ENCODE peak calls at places on chromosomes 13 and 19, in six cellular contexts. One of them, this sample, is unnamed.

GRCh38 chr19:46303702-46304397 is 7.0 kb downstream of the HIF3A start:
- DNase-seq in suprapubic skin: no peak
- DNase-seq in H1: peak; percentile 94
- DNase-seq in vagina: no peak
- DNase-seq in GM23338: peak; percentile 100
- DNase-seq in prostate gland: no peak
- DNase-seq in this sample: peak; percentile 82

GRCh38 chr19:13995878-13996765 is 10.0 kb downstream of the RFX1 start:
- DNase-seq in suprapubic skin: no peak
- DNase-seq in H1: no peak
- DNase-seq in prostate gland: no peak
- DNase-seq in GM23338: no peak
- DNase-seq in vagina: no peak
- DNase-seq in this sample: no peak

GRCh38 chr19:55309437-55309836 is 15.7 kb downstream of the TMEM150B start:
- DNase-seq in prostate gland: no peak
- DNase-seq in suprapubic skin: no peak
- DNase-seq in vagina: no peak
- DNase-seq in GM23338: no peak
- DNase-seq in H1: no peak
- DNase-seq in this sample: no peak

GRCh38 chr13:23447927-23448326 is 14.4 kb upstream of the SACS start:
- DNase-seq in GM23338: no peak
- DNase-seq in suprapubic skin: no peak
- DNase-seq in vagina: no peak
- DNase-seq in H1: no peak
- DNase-seq in prostate gland: no peak
- DNase-seq in this sample: no peak

GRCh38 chr19:35013820-35014754 is 14.0 kb downstream of the GRAMD1A start:
- DNase-seq in GM23338: no peak
- DNase-seq in suprapubic skin: no peak
- DNase-seq in prostate gland: no peak
- DNase-seq in H1: no peak
- DNase-seq in vagina: no peak
- DNase-seq in this sample: peak; percentile 27

GRCh38 chr13:73697166-73697565 is 437.0 kb downstream of the KLF12 start:
- DNase-seq in GM23338: no peak
- DNase-seq in prostate gland: no peak
- DNase-seq in H1: no peak
- DNase-seq in suprapubic skin: no peak
- DNase-seq in vagina: no peak
- DNase-seq in this sample: no peak

GRCh38 chr13:46022476-46022875 is 30.1 kb downstream of the ZC3H13 start:
- DNase-seq in GM23338: no peak
- DNase-seq in vagina: no peak
- DNase-seq in suprapubic skin: no peak
- DNase-seq in prostate gland: no peak
- DNase-seq in H1: no peak
- DNase-seq in this sample: no peak

GRCh38 chr13:72839831-72840426 is 58.0 kb downstream of the PIBF1 start:
- DNase-seq in vagina: no peak
- DNase-seq in GM23338: peak; percentile 75
- DNase-seq in prostate gland: peak; percentile 46
- DNase-seq in H1: no peak
- DNase-seq in suprapubic skin: no peak
- DNase-seq in this sample: peak; percentile 56

GRCh38 chr13:87810920-87811344 is 139.8 kb downstream of the SLITRK5 start:
- DNase-seq in GM23338: peak; percentile 4
- DNase-seq in prostate gland: no peak
- DNase-seq in H1: no peak
- DNase-seq in vagina: no peak
- DNase-seq in suprapubic skin: no peak
- DNase-seq in this sample: no peak

GRCh38 chr13:43374621-43375020 is 351.2 kb downstream of the DNAJC15 start:
- DNase-seq in GM23338: no peak
- DNase-seq in vagina: no peak
- DNase-seq in suprapubic skin: no peak
- DNase-seq in prostate gland: no peak
- DNase-seq in H1: no peak
- DNase-seq in this sample: no peak

GRCh38 chr13:46571941-46572340 is 19.0 kb downstream of the LRCH1 start:
- DNase-seq in prostate gland: no peak
- DNase-seq in suprapubic skin: no peak
- DNase-seq in H1: no peak
- DNase-seq in vagina: no peak
- DNase-seq in GM23338: no peak
- DNase-seq in this sample: no peak

GRCh38 chr19:48419158-48419920 is 25.9 kb downstream of the GRIN2D start:
- DNase-seq in suprapubic skin: no peak
- DNase-seq in prostate gland: no peak
- DNase-seq in GM23338: peak; percentile 96
- DNase-seq in H1: peak; percentile 49
- DNase-seq in vagina: no peak
- DNase-seq in this sample: peak; percentile 87

GRCh38 chr19:29663861-29664752 is 1.2 kb upstream of the PLEKHF1 start:
- DNase-seq in prostate gland: peak; percentile 64
- DNase-seq in suprapubic skin: no peak
- DNase-seq in H1: no peak
- DNase-seq in vagina: no peak
- DNase-seq in GM23338: no peak
- DNase-seq in this sample: no peak

GRCh38 chr19:22914646-22915045 is 82.6 kb downstream of the ZNF723 start:
- DNase-seq in vagina: no peak
- DNase-seq in H1: no peak
- DNase-seq in suprapubic skin: no peak
- DNase-seq in GM23338: no peak
- DNase-seq in prostate gland: no peak
- DNase-seq in this sample: no peak

GRCh38 chr19:46786236-46787039 is 2.0 kb downstream of the SLC1A5 start:
- DNase-seq in prostate gland: peak; percentile 71
- DNase-seq in H1: no peak
- DNase-seq in vagina: no peak
- DNase-seq in GM23338: peak; percentile 64
- DNase-seq in suprapubic skin: peak; percentile 83
- DNase-seq in this sample: peak; percentile 86

GRCh38 chr19:2428027-2428690 is 773 bp upstream of the TIMM13 start:
- DNase-seq in H1: no peak
- DNase-seq in suprapubic skin: no peak
- DNase-seq in prostate gland: peak; percentile 19
- DNase-seq in GM23338: peak; percentile 89
- DNase-seq in vagina: no peak
- DNase-seq in this sample: peak; percentile 48
- H3K27ac ChIP-seq in H1: peak overlapping the region; percentile 99
- H3K27ac ChIP-seq in suprapubic skin: peak overlapping the region; percentile 98
- H3K27ac ChIP-seq in prostate gland: peak overlapping the region; percentile 97
- H3K27ac ChIP-seq in GM23338: peak overlapping the region; percentile 88
- H3K27ac ChIP-seq in vagina: peak overlapping the region; percentile 90
- H3K27ac ChIP-seq in this sample: peak overlapping the region; percentile 99

GRCh38 chr13:107348471-107348870 is 780.5 kb upstream of the ARGLU1 start:
- DNase-seq in GM23338: no peak
- DNase-seq in suprapubic skin: no peak
- DNase-seq in vagina: no peak
- DNase-seq in prostate gland: no peak
- DNase-seq in H1: no peak
- DNase-seq in this sample: no peak
- TF ChIP-seq POLR2AphosphoS5 in GM23338: no peak
- TF ChIP-seq POLR2AphosphoS5 in suprapubic skin: no peak
- TF ChIP-seq POLR2AphosphoS5 in vagina: no peak
- TF ChIP-seq POLR2AphosphoS5 in prostate gland: no peak
- TF ChIP-seq POLR2AphosphoS5 in H1: no peak
- TF ChIP-seq POLR2AphosphoS5 in this sample: no peak

GRCh38 chr19:10544753-10545251 is 1.1 kb downstream of the ATG4D start:
- DNase-seq in suprapubic skin: no peak
- DNase-seq in H1: no peak
- DNase-seq in GM23338: peak; percentile 29
- DNase-seq in prostate gland: no peak
- DNase-seq in vagina: no peak
- DNase-seq in this sample: peak; percentile 33
- H3K27ac ChIP-seq in suprapubic skin: peak overlapping the region; percentile 92
- H3K27ac ChIP-seq in H1: no peak overlapping the region
- H3K27ac ChIP-seq in GM23338: no peak overlapping the region
- H3K27ac ChIP-seq in prostate gland: peak overlapping the region; percentile 85
- H3K27ac ChIP-seq in vagina: peak overlapping the region; percentile 94
- H3K27ac ChIP-seq in this sample: no peak overlapping the region

DNA sequence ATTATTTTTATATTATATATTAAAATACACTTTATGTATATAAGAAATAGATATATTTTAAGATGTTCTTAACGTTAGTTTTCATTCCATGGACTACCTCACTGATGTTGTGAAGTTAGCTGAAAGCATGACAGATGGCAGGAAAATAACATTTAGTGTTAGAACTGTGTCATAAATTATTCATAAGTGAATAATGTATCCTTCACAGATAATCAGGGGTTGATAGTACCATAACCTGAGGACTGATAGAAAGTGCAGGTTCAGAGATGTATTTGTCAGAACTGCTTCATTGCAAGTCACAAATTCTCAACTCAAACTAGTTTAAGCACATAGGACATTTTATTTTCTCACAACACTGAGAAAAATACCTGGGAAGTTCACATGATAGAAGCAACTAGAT is 14.6 kb upstream of the DIAPH3 start:
- DNase-seq in GM23338: no peak
- DNase-seq in suprapubic skin: no peak
- DNase-seq in vagina: no peak
- DNase-seq in prostate gland: no peak
- DNase-seq in H1: no peak
- DNase-seq in this sample: no peak
- TF ChIP-seq POLR2AphosphoS5 in GM23338: no peak
- TF ChIP-seq POLR2AphosphoS5 in suprapubic skin: no peak
- TF ChIP-seq POLR2AphosphoS5 in vagina: no peak
- TF ChIP-seq POLR2AphosphoS5 in prostate gland: no peak
- TF ChIP-seq POLR2AphosphoS5 in H1: no peak
- TF ChIP-seq POLR2AphosphoS5 in this sample: no peak

GRCh38 chr13:108218044-108218974 is at the start of gene ABHD13:
- DNase-seq in GM23338: peak; percentile 95
- DNase-seq in vagina: no peak
- DNase-seq in suprapubic skin: peak; percentile 92
- DNase-seq in prostate gland: peak; percentile 80
- DNase-seq in H1: peak; percentile 79
- DNase-seq in this sample: peak; percentile 97
- H3K27ac ChIP-seq in GM23338: peak within 1 kb of the TSS; percentile 96
- H3K27ac ChIP-seq in vagina: peak within 1 kb of the TSS; percentile 88
- H3K27ac ChIP-seq in suprapubic skin: peak within 1 kb of the TSS; percentile 83
- H3K27ac ChIP-seq in prostate gland: peak within 1 kb of the TSS; percentile 83
- H3K27ac ChIP-seq in H1: peak within 1 kb of the TSS; percentile 61
- H3K27ac ChIP-seq in this sample: peak within 1 kb of the TSS; percentile 70

DNA sequence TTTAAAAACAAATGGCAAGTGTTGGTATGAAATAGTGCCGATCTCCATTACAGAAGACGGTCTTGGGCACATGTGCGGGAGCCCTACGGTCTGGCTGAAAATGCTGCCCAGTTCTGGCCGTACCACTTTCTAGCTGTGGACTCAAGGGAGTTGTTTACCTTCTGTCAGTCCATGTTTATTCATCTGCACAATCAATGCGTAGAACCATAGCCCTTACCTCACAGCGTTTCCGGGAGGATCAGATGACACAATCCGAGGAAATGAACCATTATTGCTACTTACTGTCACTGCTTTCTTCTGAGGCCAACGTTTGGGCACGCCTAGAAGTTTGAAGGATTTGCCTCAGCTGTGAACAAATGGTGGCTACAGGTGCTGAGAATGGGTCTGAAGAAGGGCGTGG is 31.2 kb downstream of the GADD45B start:
- DNase-seq in H1: no peak
- DNase-seq in suprapubic skin: no peak
- DNase-seq in vagina: no peak
- DNase-seq in GM23338: no peak
- DNase-seq in prostate gland: peak; percentile 86
- DNase-seq in this sample: no peak
- TF ChIP-seq POLR2AphosphoS5 in H1: no peak
- TF ChIP-seq POLR2AphosphoS5 in suprapubic skin: no peak
- TF ChIP-seq POLR2AphosphoS5 in vagina: peak; percentile 44
- TF ChIP-seq POLR2AphosphoS5 in GM23338: no peak
- TF ChIP-seq POLR2AphosphoS5 in prostate gland: peak; percentile 97
- TF ChIP-seq POLR2AphosphoS5 in this sample: no peak

DNA sequence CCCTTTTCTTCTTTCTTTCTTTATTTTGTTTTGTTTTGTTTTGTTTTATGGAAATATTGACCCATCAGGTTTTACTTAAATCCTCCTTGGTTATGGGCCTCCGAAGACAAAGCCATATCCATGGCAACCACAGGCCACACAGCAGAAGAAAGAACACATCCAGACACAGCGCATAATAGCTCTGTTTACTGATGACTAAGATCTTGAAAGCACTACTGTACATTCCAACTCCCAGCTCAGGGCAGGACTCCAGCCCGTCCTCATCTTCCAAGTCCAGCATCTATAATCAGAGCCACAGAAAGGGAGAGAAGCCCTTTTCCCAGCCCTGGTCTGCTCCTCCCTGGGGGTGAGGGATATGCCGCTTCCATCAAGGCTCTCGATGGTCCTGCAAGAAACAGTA is 84.3 kb downstream of the NUFIP1 start:
- DNase-seq in vagina: no peak
- DNase-seq in suprapubic skin: peak; percentile 82
- DNase-seq in H1: no peak
- DNase-seq in prostate gland: peak; percentile 50
- DNase-seq in GM23338: no peak
- DNase-seq in this sample: no peak
- H3K27ac ChIP-seq in vagina: peak overlapping the region; percentile 81
- H3K27ac ChIP-seq in suprapubic skin: peak overlapping the region; percentile 85
- H3K27ac ChIP-seq in H1: no peak overlapping the region
- H3K27ac ChIP-seq in prostate gland: peak overlapping the region; percentile 70
- H3K27ac ChIP-seq in GM23338: no peak overlapping the region
- H3K27ac ChIP-seq in this sample: peak overlapping the region; percentile 74

DNA sequence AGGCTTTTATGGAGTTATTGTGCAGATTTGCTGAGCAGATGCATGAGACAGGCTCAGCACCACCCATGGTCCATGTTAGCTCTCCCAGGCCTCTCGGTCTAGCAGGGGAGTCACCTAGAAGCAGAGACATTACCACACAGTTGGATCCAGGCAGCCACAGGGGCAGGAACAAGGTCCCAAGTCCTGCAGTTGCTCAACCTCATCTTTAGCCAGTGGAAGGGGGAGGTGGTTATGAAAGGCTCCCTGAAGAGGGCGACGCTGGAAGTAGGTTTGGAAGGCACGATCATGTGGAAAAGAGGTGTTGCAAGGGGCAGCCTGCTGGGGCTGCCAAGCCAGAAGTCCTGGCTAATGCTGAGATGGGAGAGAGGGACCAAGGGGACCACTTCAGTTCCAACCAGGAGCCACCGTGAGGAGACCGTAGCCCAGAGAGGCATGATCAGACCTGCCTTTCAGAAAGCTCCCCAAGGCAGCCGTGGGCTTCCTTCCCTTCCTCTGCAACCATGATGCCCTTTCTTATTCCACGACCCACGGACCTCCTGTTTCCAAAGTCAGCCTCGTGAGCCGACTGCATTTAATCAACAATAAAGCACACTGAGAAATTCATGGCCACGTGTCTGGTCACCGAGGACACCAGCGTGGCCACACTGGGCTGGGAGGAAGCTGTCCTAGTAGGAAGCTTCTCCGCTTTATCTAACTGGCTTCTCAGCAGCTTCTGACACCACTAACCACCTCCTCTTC is 2.5 kb downstream of the AP1M1 start:
- DNase-seq in H1: no peak
- DNase-seq in prostate gland: no peak
- DNase-seq in suprapubic skin: no peak
- DNase-seq in vagina: no peak
- DNase-seq in GM23338: peak; percentile 21
- DNase-seq in this sample: no peak
- TF ChIP-seq POLR2AphosphoS5 in H1: no peak
- TF ChIP-seq POLR2AphosphoS5 in prostate gland: no peak
- TF ChIP-seq POLR2AphosphoS5 in suprapubic skin: no peak
- TF ChIP-seq POLR2AphosphoS5 in vagina: no peak
- TF ChIP-seq POLR2AphosphoS5 in GM23338: no peak
- TF ChIP-seq POLR2AphosphoS5 in this sample: no peak

GRCh38 chr19:8511573-8512101 is 2.3 kb downstream of the ZNF414 start:
- DNase-seq in GM23338: no peak
- DNase-seq in suprapubic skin: no peak
- DNase-seq in prostate gland: no peak
- DNase-seq in vagina: no peak
- DNase-seq in H1: no peak
- DNase-seq in this sample: no peak
- H3K27ac ChIP-seq in GM23338: peak overlapping the region; percentile 9
- H3K27ac ChIP-seq in suprapubic skin: peak overlapping the region; percentile 10
- H3K27ac ChIP-seq in prostate gland: no peak overlapping the region
- H3K27ac ChIP-seq in vagina: no peak overlapping the region
- H3K27ac ChIP-seq in H1: no peak overlapping the region
- H3K27ac ChIP-seq in this sample: no peak overlapping the region

This sample was measured in SK-N-SH.